ENCODE peak calls at places on chromosomes 2 and 18, in nine cellular contexts. I is astrocyte of the spinal cord, T is heart right ventricle, Z is endothelial cell, W is GM12864, X is WTC11, E is lower lobe of right lung, U is heart left ventricle, G is MM.1S. F is an unnamed sample.
A peak's percentile ranks its signal among the peaks of the same experiment; 100 is the strongest.

GRCh38 chr2:204486855-204487254 is 58.4 kb upstream of the PARD3B start:
- DNase-seq in I (no peak), T (no peak), Z (no peak), W (no peak), X (no peak), E (no peak), U (no peak), G (no peak), F (no peak)

GRCh38 chr18:40868110-40868858 is 1086.8 kb upstream of the PIK3C3 start:
- DNase-seq in I (peak; percentile 79), T (no peak), Z (no peak), W (no peak), X (no peak), E (no peak), U (no peak), G (no peak), F (no peak)

GRCh38 chr2:46029332-46029811 is 267.8 kb upstream of the EPAS1 start:
- DNase-seq in I (peak; percentile 74), T (peak; percentile 25), Z (peak; percentile 54), W (no peak), X (no peak), E (no peak), U (peak; percentile 68), G (no peak), F (no peak)

GRCh38 chr2:233320470-233320869 is 12.9 kb downstream of the SAG start:
- DNase-seq in I (no peak), T (no peak), Z (no peak), W (no peak), X (no peak), E (no peak), U (no peak), G (no peak), F (no peak)

GRCh38 chr18:41745166-41746049 is 209.6 kb upstream of the PIK3C3 start:
- DNase-seq in I (peak; percentile 49), T (peak; percentile 31), Z (peak; percentile 70), W (no peak), X (peak; percentile 74), E (no peak), U (peak; percentile 11), G (peak; percentile 49), F (peak; percentile 35)

GRCh38 chr18:11020867-11021414 is 128.4 kb downstream of the PIEZO2 start:
- DNase-seq in I (no peak), T (no peak), Z (no peak), W (no peak), X (no peak), E (no peak), U (no peak), G (no peak), F (no peak)

GRCh38 chr18:54529444-54529843 is 61.6 kb upstream of the DYNAP start:
- DNase-seq in I (no peak), T (no peak), Z (no peak), W (no peak), X (no peak), E (no peak), U (no peak), G (no peak), F (no peak)

GRCh38 chr2:167471734-167472133 is 583.5 kb downstream of the XIRP2 start:
- DNase-seq in I (no peak), T (no peak), Z (no peak), W (no peak), X (no peak), E (no peak), U (no peak), G (peak; percentile 76), F (no peak)

GRCh38 chr2:40037303-40037702 is 258.2 kb upstream of the THUMPD2 start:
- DNase-seq in I (no peak), T (no peak), Z (no peak), W (no peak), X (no peak), E (peak; percentile 54), U (no peak), G (no peak), F (no peak)

GRCh38 chr18:9478545-9478944 is 3.2 kb downstream of the RALBP1 start:
- DNase-seq in I (no peak), T (no peak), Z (no peak), W (no peak), X (no peak), E (no peak), U (no peak), G (no peak), F (no peak)

GRCh38 chr2:218858671-218859555 is 692 bp upstream of the WNT6 start:
- DNase-seq in I (no peak), T (no peak), Z (no peak), W (no peak), X (peak; percentile 63), E (no peak), U (no peak), G (no peak), F (no peak)

DNA sequence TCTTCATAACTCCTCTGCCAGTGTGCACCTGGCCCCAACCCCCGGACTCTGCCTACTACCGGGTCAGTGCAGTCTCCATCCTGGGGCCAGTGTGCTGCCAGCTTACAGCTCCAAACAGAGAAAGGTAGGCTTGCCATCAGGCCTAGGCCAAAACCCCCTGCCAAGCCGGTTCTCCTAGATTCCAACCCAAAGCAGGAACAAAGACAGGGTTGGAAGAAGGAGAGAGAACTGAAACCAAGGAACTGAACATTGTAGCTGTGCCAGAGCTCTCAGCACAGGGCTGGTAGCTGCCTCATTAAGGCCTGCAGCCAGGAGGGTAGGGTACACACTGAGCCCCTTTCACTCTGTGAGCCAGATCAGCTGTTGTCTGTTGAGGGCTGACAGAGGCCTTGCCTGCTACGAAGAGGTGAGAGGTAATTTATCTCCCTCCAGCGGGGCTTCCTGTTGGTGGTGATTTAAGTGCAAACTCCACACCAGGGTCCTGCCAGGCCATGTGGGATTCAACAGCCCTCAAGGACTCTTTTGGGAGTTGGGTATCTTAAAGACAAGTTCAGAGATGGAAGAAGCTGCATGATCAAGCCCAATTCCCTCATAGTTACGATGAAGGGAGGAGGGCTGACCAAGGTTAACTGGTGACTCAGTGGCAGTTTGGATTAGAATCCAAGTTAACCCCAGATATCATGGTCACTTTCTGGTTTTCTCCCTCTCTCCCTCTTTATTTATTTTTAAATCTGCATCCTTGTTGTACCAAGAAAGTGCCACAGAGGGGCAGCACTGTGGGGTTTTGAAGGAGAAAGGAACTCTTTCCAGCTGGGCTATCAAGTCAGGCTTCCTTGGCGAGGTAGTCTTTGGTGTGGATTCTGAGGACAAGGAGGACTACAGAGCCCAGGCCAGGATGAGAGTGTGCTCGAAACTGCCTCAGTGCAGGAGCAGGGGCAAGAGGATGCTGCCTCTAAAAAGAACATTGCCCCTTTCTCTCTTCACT is 48.1 kb downstream of the CYRIA start:
- DNase-seq in I (peak; percentile 62), T (no peak), Z (peak; percentile 41), W (no peak), X (peak; percentile 54), E (peak; percentile 55), U (no peak), G (no peak), F (no peak)
- TF ChIP-seq CTCF in I (peak; percentile 66), T (peak; percentile 55), Z (peak; percentile 70), W (peak; percentile 27), X (peak; percentile 43), E (peak; percentile 40), U (peak; percentile 41), G (peak; percentile 19), F (peak; percentile 20)

GRCh38 chr2:238240761-238241711 is 1.2 kb upstream of the HES6 start:
- DNase-seq in I (peak; percentile 44), T (peak; percentile 76), Z (peak; percentile 52), W (no peak), X (peak; percentile 89), E (peak; percentile 78), U (peak; percentile 48), G (peak; percentile 91), F (no peak)

GRCh38 chr2:238238766-238239551 is 879 bp downstream of the HES6 start:
- DNase-seq in I (no peak), T (peak; percentile 36), Z (no peak), W (no peak), X (no peak), E (peak; percentile 63), U (no peak), G (peak; percentile 38), F (peak; percentile 56)

GRCh38 chr2:238238311-238238765 is 1.5 kb downstream of the HES6 start:
- DNase-seq in I (no peak), T (no peak), Z (no peak), W (no peak), X (no peak), E (no peak), U (no peak), G (no peak), F (no peak)

GRCh38 chr2:238239872-238240760 is at the start of gene HES6:
- DNase-seq in I (peak; percentile 88), T (peak; percentile 90), Z (peak; percentile 89), W (no peak), X (peak; percentile 90), E (peak; percentile 95), U (peak; percentile 91), G (peak; percentile 94), F (peak; percentile 84)

GRCh38 chr2:238239552-238239871 is 326 bp downstream of the HES6 start:
- DNase-seq in I (no peak), T (no peak), Z (peak; percentile 38), W (no peak), X (peak; percentile 36), E (peak; percentile 63), U (no peak), G (peak; percentile 40), F (peak; percentile 27)
- TF ChIP-seq CTCF in I (no peak), T (no peak), Z (no peak), W (no peak), X (no peak), E (no peak), U (no peak), G (no peak), F (no peak)

GRCh38 chr2:217393585-217394032 is 533.7 kb upstream of the TNP1 start:
- DNase-seq in I (peak; percentile 64), T (peak; percentile 50), Z (no peak), W (no peak), X (no peak), E (no peak), U (peak; percentile 72), G (no peak), F (no peak)

GRCh38 chr2:217396165-217396564 is 536.3 kb upstream of the TNP1 start:
- DNase-seq in I (peak; percentile 15), T (no peak), Z (no peak), W (no peak), X (no peak), E (no peak), U (no peak), G (no peak), F (no peak)

GRCh38 chr2:217394510-217395351 is 534.9 kb upstream of the TNP1 start:
- DNase-seq in I (no peak), T (no peak), Z (no peak), W (no peak), X (no peak), E (no peak), U (no peak), G (no peak), F (no peak)

GRCh38 chr2:217396586-217396985 is 536.7 kb upstream of the TNP1 start:
- DNase-seq in I (no peak), T (no peak), Z (no peak), W (no peak), X (no peak), E (no peak), U (no peak), G (no peak), F (no peak)

GRCh38 chr2:217392930-217393584 is 533.2 kb upstream of the TNP1 start:
- DNase-seq in I (no peak), T (no peak), Z (no peak), W (no peak), X (no peak), E (no peak), U (no peak), G (no peak), F (no peak)
- TF ChIP-seq CTCF in I (no peak), T (no peak), Z (no peak), W (no peak), X (no peak), E (no peak), U (no peak), G (no peak), F (no peak)

GRCh38 chr2:134399096-134399495 is 145.2 kb downstream of the MGAT5 start:
- DNase-seq in I (peak; percentile 61), T (no peak), Z (no peak), W (no peak), X (no peak), E (no peak), U (no peak), G (no peak), F (no peak)
- TF ChIP-seq CTCF in I (no peak), T (no peak), Z (no peak), W (no peak), X (no peak), E (no peak), U (no peak), G (no peak), F (no peak)

F was measured in activated CD8-positive, alpha-beta T cell treated with anti-CD3 and anti-CD28 coated beads for 36 hours.